ENCODE peak calls at places on chromosomes 5 and 9, in four cellular contexts. Z, F, M and E are unnamed samples.

GRCh38 chr5:95801532-95801931 is 21.0 kb downstream of the GLRX start:
- DNase-seq in Z (no peak), F (no peak), M (no peak), E (no peak)

GRCh38 chr9:133238272-133238850 is 29.3 kb upstream of the OBP2B start:
- DNase-seq in M (peak; percentile 92), Z (peak; percentile 99), F (peak; percentile 67), E (peak; percentile 51)

GRCh38 chr5:98296426-98296825 is 477.0 kb upstream of the RGMB start:
- DNase-seq in M (no peak), F (no peak), Z (no peak), E (no peak)

GRCh38 chr5:139743804-139744203 is 51.8 kb upstream of the PSD2 start:
- DNase-seq in F (no peak), Z (no peak), M (no peak), E (no peak)

GRCh38 chr9:109745335-109746283 is 34.4 kb upstream of the PALM2AKAP2 start:
- DNase-seq in Z (no peak), M (no peak), F (no peak), E (peak; percentile 21)

GRCh38 chr5:124825250-124825982 is 79.0 kb upstream of the ZNF608 start:
- DNase-seq in Z (no peak), F (no peak), M (no peak), E (no peak)

GRCh38 chr5:95942968-95943367 is 18.7 kb downstream of the ELL2 start:
- DNase-seq in F (no peak), Z (no peak), M (no peak), E (no peak)

GRCh38 chr9:130461218-130461630 is 16.5 kb downstream of the ASS1 start:
- DNase-seq in Z (peak; percentile 81), M (no peak), F (no peak), E (peak; percentile 66)

GRCh38 chr9:123929177-123929869 is 603 bp downstream of the DENND1A start:
- DNase-seq in M (no peak), Z (peak; percentile 42), F (no peak), E (no peak)

GRCh38 chr5:139204196-139204595 is 6.0 kb upstream of the SIL1 start:
- DNase-seq in Z (no peak), F (no peak), M (no peak), E (no peak)

GRCh38 chr5:152462021-152462721 is 57.1 kb upstream of the NMUR2 start:
- DNase-seq in M (no peak), F (no peak), Z (no peak), E (no peak)

GRCh38 chr5:62371409-62371808 is 32.3 kb downstream of the DIMT1 start:
- DNase-seq in F (no peak), Z (no peak), M (no peak), E (no peak)

GRCh38 chr9:27150758-27151431 is 41.9 kb downstream of the TEK start:
- DNase-seq in M (no peak), F (no peak), Z (no peak), E (no peak)

GRCh38 chr5:43063731-43064171 is 23.6 kb upstream of the ANXA2R start:
- DNase-seq in Z (no peak), F (no peak), M (no peak), E (no peak)

GRCh38 chr5:56822961-56823360 is 7.6 kb downstream of the MAP3K1 start:
- DNase-seq in Z (no peak), M (no peak), F (no peak), E (no peak)

GRCh38 chr5:9742848-9743247 is 112.7 kb upstream of the TAS2R1 start:
- DNase-seq in Z (no peak), M (no peak), F (no peak), E (no peak)

GRCh38 chr5:176744584-176744965 is 65.8 kb upstream of the UNC5A start:
- DNase-seq in F (no peak), M (no peak), Z (peak; percentile 39), E (no peak)

GRCh38 chr9:21252727-21253547 is 13.1 kb upstream of the IFNA14 start:
- DNase-seq in M (no peak), F (peak; percentile 38), Z (no peak), E (no peak)

GRCh38 chr5:174425271-174425963 is 299.0 kb upstream of the MSX2 start:
- DNase-seq in F (no peak), M (no peak), Z (no peak), E (peak; percentile 24)

GRCh38 chr5:138824924-138825863 is 49.9 kb downstream of the LRRTM2 start:
- DNase-seq in F (no peak), Z (peak; percentile 38), M (no peak), E (no peak)

GRCh38 chr9:77156646-77157371 is 20.5 kb upstream of the VPS13A start:
- DNase-seq in F (no peak), Z (no peak), M (no peak), E (no peak)

GRCh38 chr5:180491496-180491895 is 2.7 kb upstream of the CNOT6 start:
- DNase-seq in Z (no peak), M (no peak), F (no peak), E (no peak)

GRCh38 chr5:124080256-124080655 is 568.3 kb downstream of the CSNK1G3 start:
- DNase-seq in Z (no peak), M (no peak), F (no peak), E (peak; percentile 19)

GRCh38 chr9:93265301-93265971 is 81.5 kb downstream of the WNK2 start:
- DNase-seq in F (no peak), M (no peak), Z (peak; percentile 6), E (no peak)
- TF ChIP-seq JUND in F (no peak), M (no peak), Z (no peak), E (no peak)

GRCh38 chr9:88678431-88678830 is 143.5 kb downstream of the NXNL2 start:
- DNase-seq in Z (no peak), M (no peak), F (no peak), E (no peak)

GRCh38 chr9:88678008-88678407 is 143.0 kb downstream of the NXNL2 start:
- DNase-seq in F (no peak), M (no peak), Z (no peak), E (no peak)

GRCh38 chr9:88676644-88677043 is 141.7 kb downstream of the NXNL2 start:
- DNase-seq in F (no peak), M (no peak), Z (no peak), E (no peak)

DNA sequence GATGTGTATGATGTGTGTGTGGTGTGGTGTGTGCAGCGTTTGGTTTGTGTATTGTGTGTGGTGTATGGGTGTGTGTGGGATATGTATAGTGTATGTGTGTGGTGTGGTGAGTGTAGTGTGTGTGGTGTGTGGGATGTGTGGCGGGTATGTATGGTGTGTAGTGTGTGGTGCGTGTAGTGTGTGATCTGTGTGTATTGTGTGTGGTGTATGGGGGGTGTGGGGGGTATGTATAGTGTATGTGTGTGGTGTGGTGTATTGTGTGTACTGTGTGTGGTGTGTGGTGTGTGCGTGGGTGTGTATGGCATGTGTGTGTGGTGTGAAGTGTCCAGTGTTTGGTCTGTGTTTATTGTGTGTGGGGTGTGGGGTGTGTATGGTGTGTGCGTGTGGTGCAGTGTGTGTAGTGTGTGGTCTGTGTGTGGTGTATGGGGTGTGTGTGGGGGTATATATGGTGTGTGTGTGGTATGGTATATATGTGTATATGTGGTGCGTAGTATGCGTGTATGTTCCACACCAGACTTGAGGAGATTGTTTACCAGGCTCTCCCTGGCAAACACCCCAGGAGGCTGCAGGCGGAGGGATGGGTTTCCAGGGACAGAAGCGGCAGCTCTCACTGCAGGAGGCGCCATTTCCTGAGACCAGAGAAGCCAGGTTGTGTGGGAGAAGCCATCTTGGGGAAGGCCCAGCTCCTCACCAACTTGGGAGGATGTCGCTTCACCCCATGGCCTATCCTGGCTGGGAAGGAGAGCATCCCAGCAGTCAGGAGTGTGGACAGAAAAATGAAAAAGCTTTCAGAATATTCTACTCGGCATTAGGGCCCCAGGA is 138.1 kb downstream of the NXNL2 start:
- DNase-seq in F (no peak), M (no peak), Z (no peak), E (peak; percentile 9)
- TF ChIP-seq JUND in F (no peak), M (no peak), Z (no peak), E (no peak)

DNA sequence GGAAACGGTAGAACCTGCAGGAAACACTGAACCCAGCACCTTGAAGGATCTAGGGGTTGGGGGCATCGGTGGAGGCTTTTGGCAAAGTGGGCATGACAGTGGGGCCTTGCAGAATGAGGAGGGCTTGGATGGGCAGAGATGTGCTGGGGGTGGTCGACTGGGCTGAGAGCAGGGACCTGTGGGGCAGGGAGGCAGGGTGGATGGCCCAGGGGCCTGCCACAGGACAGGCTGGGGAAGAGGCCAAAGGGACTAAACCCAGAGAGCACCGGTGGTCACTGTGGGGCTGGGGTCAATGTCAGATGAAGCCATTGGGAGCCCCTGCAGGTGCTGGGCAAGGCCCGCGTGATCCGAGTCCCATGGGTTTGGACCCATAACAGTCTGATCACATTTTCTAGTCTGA is 175.3 kb downstream of the DAB2IP start:
- DNase-seq in F (no peak), Z (no peak), M (no peak), E (no peak)
- TF ChIP-seq JUND in F (no peak), Z (no peak), M (no peak), E (no peak)

GRCh38 chr9:14652729-14653377 is 40.4 kb downstream of the ZDHHC21 start:
- DNase-seq in M (no peak), F (no peak), Z (peak; percentile 4), E (peak; percentile 37)
- TF ChIP-seq JUND in M (no peak), F (no peak), Z (no peak), E (no peak)

GRCh38 chr9:36750630-36751029 is 177.9 kb downstream of the MELK start:
- DNase-seq in Z (no peak), F (no peak), M (no peak), E (no peak)
- TF ChIP-seq JUND in Z (no peak), F (no peak), M (no peak), E (no peak)

GRCh38 chr9:68919666-68920065 is 94.2 kb downstream of the PRKACG start:
- DNase-seq in F (no peak), Z (no peak), M (no peak), E (no peak)
- TF ChIP-seq JUND in F (no peak), Z (no peak), M (no peak), E (no peak)

DNA sequence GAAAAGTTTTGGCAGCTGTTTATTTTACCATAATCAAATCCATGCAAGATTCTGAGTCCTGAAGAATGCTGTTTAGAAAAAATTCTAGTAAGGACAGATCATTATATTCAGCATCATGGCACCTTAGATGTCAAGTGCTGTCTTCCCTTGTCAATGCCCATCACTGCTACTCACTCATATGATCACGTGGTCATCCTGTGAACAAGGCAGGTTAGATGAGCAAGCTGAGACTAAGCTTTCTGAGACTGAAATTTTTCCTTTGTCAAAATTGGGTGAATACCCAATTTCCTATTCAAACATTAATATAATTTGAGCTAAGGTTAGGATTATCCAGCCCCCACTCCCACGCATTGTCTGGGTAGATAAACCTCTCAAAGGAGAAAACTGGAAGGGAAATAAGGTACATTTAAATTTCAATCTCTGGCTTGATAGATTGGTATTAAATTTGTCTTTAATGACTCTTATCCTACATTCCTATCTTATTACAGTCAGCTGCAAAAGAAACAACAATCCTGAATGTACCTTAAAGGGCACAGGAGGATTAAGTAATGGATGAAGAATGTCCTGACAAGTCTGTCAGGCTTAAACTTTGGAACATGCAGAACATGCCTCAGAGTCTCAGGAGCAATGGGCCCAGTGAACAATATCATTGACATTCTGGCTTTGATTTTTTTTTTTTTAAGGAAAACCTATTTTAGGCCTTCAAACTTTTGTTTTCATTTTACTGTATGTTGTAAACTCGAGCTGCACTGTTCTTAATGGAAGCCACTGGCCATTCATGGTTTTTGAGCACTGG is 148.7 kb upstream of the RANBP3L start:
- DNase-seq in M (no peak), Z (no peak), F (no peak), E (no peak)
- TF ChIP-seq JUND in M (no peak), Z (no peak), F (no peak), E (no peak)